ENCODE peak calls at places on chromosomes 4 and X, in four cellular contexts. J is HFFc6, N is mesothelial cell of epicardium, H is breast epithelium. I is an unnamed sample.

GRCh38 chr4:168664242-168664897 is 167.5 kb downstream of the PALLD start:
- DNase-seq in J (no peak), N (no peak), H (no peak), I (no peak)

GRCh38 chrX:150162141-150162540 is 201.0 kb upstream of the MAMLD1 start:
- DNase-seq in J (peak; percentile 3), N (no peak), H (no peak), I (no peak)

GRCh38 chr4:10926025-10926424 is 241.5 kb upstream of the CLNK start:
- DNase-seq in J (no peak), N (no peak), H (no peak), I (no peak)

GRCh38 chr4:154838694-154839093 is 57.6 kb downstream of the RBM46 start:
- DNase-seq in J (no peak), N (no peak), H (no peak), I (no peak)

GRCh38 chr4:185742766-185743165 is 69.2 kb downstream of the SORBS2 start:
- DNase-seq in J (no peak), N (no peak), H (no peak), I (no peak)

GRCh38 chrX:24277405-24277804 is 36.5 kb downstream of the SUPT20HL2 start:
- DNase-seq in J (no peak), N (no peak), H (no peak), I (no peak)

GRCh38 chrX:33808636-33809035 is 323.5 kb downstream of the FAM47A start:
- DNase-seq in J (no peak), N (no peak), H (no peak), I (no peak)

GRCh38 chr4:177413656-177414055 is 28.6 kb downstream of the AGA start:
- DNase-seq in J (no peak), N (no peak), H (no peak), I (no peak)

GRCh38 chrX:103376118-103376978 is at the start of gene BEX3:
- DNase-seq in J (no peak), N (peak; percentile 69), H (peak; percentile 34), I (no peak)

GRCh38 chr4:52051213-52051614 is at the start of gene SPATA18:
- DNase-seq in J (no peak), N (peak; percentile 45), H (peak; percentile 22), I (no peak)

GRCh38 chr4:56799291-56799823 is 22.1 kb downstream of the SPINK2 start:
- DNase-seq in J (no peak), N (no peak), H (no peak), I (no peak)
- TF ChIP-seq CTCF in J (no peak), N (no peak), H (no peak), I (no peak)

GRCh38 chrX:106752101-106752678 is 25.7 kb downstream of the RNF128 start:
- DNase-seq in J (no peak), N (no peak), H (no peak), I (no peak)
- TF ChIP-seq CTCF in J (peak; percentile 42), N (no peak), H (no peak), I (no peak)

DNA sequence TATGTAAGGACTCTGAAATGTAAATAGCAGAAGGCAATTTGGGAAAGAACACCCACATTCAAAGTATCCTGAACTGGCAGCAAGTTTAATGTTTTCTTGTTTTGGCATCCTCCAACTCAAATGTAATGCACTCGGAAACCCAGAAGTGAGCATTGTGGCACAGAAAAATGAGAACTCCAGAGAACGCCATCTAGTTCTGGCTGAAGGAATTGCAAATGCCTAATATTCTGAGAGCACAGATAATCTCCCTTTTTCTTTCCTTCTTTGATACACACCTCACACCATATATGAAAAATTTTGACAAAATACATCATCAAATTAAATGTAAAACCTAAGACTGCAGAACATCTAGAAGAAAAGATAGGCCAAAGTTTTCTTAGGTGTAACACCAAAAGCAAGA is 52.1 kb downstream of the PWWP3B start:
- DNase-seq in J (no peak), N (no peak), H (no peak), I (no peak)
- TF ChIP-seq CTCF in J (no peak), N (no peak), H (no peak), I (no peak)

DNA sequence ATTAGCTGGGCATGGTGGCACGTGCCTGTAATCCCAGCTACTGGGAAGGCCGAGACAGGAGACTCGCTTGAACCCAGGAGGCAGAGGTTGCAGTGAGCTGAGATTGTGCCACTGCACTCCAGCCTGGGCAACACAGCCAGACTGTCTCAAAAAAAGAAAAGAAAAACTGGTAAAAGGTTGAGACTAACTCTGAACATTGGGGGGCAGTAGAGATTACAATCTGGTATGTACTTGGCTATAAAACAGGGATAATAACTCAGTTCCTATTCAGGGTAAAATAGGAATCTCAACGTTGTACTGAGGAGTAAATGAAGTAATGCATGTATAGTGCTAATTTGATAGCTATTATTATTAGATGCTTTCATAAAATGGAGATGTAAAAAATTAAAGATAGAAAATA is 12.5 kb upstream of the KLF8 start:
- DNase-seq in J (no peak), N (no peak), H (no peak), I (no peak)
- TF ChIP-seq CTCF in J (no peak), N (no peak), H (no peak), I (no peak)

DNA sequence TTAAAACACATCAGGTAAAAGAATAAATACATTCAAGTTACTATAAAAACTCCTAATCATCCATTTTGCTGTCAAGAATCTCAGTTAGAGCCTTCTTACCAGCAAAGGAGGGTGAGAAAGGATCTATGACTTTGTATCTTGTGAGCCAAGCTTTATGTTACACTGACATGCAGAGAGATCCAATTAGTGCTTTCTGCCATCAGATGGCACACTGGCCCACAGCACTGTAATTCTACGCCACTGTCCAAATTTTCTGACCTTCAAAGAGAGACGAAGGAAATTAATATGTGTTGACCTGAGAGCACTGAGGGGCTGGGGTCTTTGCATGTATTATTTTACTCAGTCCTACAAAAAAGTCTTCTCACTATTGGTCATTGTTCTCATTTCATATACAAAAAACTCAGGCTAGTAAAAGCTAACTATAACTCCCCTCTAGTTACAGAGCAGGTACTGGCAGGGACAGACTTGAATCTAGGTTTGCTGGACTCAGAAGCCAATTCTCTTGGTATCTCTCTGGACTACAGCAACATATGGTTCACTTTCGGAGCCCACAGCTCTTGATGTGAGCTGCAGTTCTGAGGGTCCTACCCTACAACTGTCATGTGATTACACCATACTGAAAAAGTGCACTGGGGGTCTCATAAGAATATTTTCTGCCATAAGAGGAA is 157.6 kb downstream of the NR3C2 start:
- DNase-seq in J (no peak), N (no peak), H (no peak), I (no peak)
- TF ChIP-seq CTCF in J (no peak), N (no peak), H (no peak), I (no peak)

DNA sequence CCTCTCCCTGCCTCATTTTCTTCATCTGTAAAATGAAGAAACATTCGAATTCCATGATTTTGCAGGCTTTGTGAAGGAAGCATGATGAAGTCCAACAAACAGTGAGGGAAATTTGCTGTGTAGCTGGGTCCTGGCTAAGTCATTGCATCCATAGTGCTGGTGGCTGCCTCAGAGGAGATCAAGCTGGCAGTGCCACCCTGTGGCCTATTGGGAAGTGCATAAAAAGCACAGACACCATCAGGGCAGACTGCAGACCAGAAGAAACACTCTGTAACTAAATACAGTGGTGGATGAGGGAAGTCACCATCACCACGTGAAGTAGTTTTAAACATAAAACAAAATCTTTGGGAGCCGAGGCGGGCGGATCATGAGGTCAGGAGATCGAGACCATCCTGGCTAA is 40.7 kb upstream of the DDX3X start:
- DNase-seq in J (no peak), N (no peak), H (no peak), I (no peak)
- TF ChIP-seq CTCF in J (peak; percentile 34), N (no peak), H (no peak), I (no peak)

GRCh38 chrX:83004012-83004411 is 504.1 kb upstream of the POU3F4 start:
- DNase-seq in J (no peak), N (no peak), H (no peak), I (no peak)

DNA sequence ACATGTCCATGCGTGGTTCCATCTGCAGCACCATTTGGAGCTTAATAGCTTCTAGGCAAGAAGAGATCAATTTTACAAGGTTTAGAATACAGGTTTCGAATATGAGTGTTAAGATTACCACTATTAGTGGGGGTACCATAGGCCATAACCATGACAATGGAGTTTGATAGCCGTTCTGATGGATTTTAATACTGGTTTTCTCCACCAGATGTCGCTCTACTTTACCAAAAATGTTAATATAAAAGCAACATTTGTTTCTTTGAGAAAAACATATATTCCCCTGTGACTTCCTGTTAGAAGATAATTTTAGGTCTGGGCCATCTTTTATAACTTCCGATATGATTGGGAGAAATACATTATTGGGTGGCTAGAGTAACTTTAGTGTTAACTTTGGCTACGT is 499.7 kb upstream of the POU3F4 start:
- DNase-seq in J (no peak), N (no peak), H (no peak), I (no peak)
- TF ChIP-seq CTCF in J (peak; percentile 70), N (peak; percentile 75), H (no peak), I (no peak)

GRCh38 chrX:5748751-5749150 is 479.9 kb downstream of the NLGN4X start:
- DNase-seq in J (no peak), N (no peak), H (no peak), I (no peak)
- TF ChIP-seq CTCF in J (no peak), N (no peak), H (no peak), I (no peak)

DNA sequence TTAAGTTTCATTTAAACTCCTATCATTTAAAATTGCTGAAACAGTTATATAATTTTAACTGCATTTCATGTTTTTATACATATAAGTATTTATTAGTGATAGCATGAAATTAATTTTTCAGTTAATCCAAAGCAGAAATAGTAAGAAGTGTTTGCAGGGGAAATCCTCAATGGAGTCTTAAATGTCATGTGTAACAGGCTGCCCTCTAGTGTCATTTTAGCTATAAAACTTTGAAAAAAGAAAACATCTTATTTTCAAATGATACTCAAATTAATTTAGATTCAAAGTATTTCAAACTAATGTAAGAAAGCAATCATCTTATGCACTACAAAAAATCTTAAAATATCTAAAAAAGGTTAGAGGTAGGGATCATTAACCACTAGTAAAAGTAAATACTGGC is 27.1 kb downstream of the TAPT1 start:
- DNase-seq in J (no peak), N (no peak), H (no peak), I (no peak)
- TF ChIP-seq CTCF in J (peak; percentile 73), N (no peak), H (no peak), I (no peak)

I was measured in omental fat pad.